ENCODE peak calls at places on chromosomes 13 and 19, in four cellular contexts. One of them, this sample, is unnamed.

GRCh38 chr19:35446194-35446593 is 1.9 kb upstream of the FFAR2 start:
- DNase-seq in erythroblast: no peak
- DNase-seq in HT1080: no peak
- DNase-seq in type B pancreatic cell: no peak
- DNase-seq in this sample: no peak

GRCh38 chr19:17553256-17553655 is 2.2 kb upstream of the COLGALT1 start:
- DNase-seq in erythroblast: no peak
- DNase-seq in HT1080: peak; percentile 88
- DNase-seq in type B pancreatic cell: no peak
- DNase-seq in this sample: no peak

GRCh38 chr13:76086729-76087128 is 450.6 kb downstream of the LMO7 start:
- DNase-seq in erythroblast: peak; percentile 1
- DNase-seq in HT1080: no peak
- DNase-seq in type B pancreatic cell: no peak
- DNase-seq in this sample: no peak

GRCh38 chr19:46213156-46213555 is 16.4 kb upstream of the IGFL1 start:
- DNase-seq in erythroblast: no peak
- DNase-seq in HT1080: peak; percentile 13
- DNase-seq in type B pancreatic cell: no peak
- DNase-seq in this sample: no peak

GRCh38 chr13:50509771-50510441 is 333.6 kb downstream of the DLEU7 start:
- DNase-seq in erythroblast: no peak
- DNase-seq in HT1080: peak; percentile 44
- DNase-seq in type B pancreatic cell: no peak
- DNase-seq in this sample: no peak

GRCh38 chr19:56508282-56508778 is 675 bp downstream of the ZNF471 start:
- DNase-seq in erythroblast: no peak
- DNase-seq in HT1080: no peak
- DNase-seq in type B pancreatic cell: no peak
- DNase-seq in this sample: no peak

GRCh38 chr13:111118898-111119607 is 3.9 kb downstream of the ARHGEF7 start:
- DNase-seq in erythroblast: no peak
- DNase-seq in HT1080: no peak
- DNase-seq in type B pancreatic cell: no peak
- DNase-seq in this sample: no peak

GRCh38 chr13:70297219-70297618 is 189.0 kb upstream of the KLHL1 start:
- DNase-seq in erythroblast: no peak
- DNase-seq in HT1080: no peak
- DNase-seq in type B pancreatic cell: no peak
- DNase-seq in this sample: no peak

GRCh38 chr13:33277946-33278345 is 7.6 kb downstream of the STARD13 start:
- DNase-seq in erythroblast: no peak
- DNase-seq in HT1080: no peak
- DNase-seq in type B pancreatic cell: no peak
- DNase-seq in this sample: no peak

GRCh38 chr13:46595136-46595917 is 42.4 kb downstream of the LRCH1 start:
- DNase-seq in erythroblast: no peak
- DNase-seq in HT1080: peak; percentile 30
- DNase-seq in type B pancreatic cell: no peak
- DNase-seq in this sample: no peak

GRCh38 chr13:112102243-112102642 is 35.3 kb downstream of the SOX1 start:
- DNase-seq in erythroblast: no peak
- DNase-seq in HT1080: peak; percentile 20
- DNase-seq in type B pancreatic cell: no peak
- DNase-seq in this sample: no peak

GRCh38 chr19:31258211-31259052 is 90.8 kb downstream of the TSHZ3 start:
- DNase-seq in erythroblast: no peak
- DNase-seq in HT1080: no peak
- DNase-seq in type B pancreatic cell: no peak
- DNase-seq in this sample: no peak

GRCh38 chr19:50432658-50433057 is at the start of gene MYBPC2:
- DNase-seq in erythroblast: no peak
- DNase-seq in HT1080: no peak
- DNase-seq in type B pancreatic cell: no peak
- DNase-seq in this sample: no peak

This sample was measured in midbrain.